ENCODE peak calls at places on chromosomes 1 and 21, in eight cellular contexts. R is upper lobe of right lung, L is fibroblast of mammary gland, Z is HFF-Myc, X is epithelial cell of proximal tubule, V is HCT116, N is choroid plexus epithelial cell, C is AG09309. O is an unnamed sample.

GRCh38 chr1:56911098-56911497 is 54.7 kb downstream of the C8B start:
- DNase-seq in R (no peak), L (peak; percentile 83), Z (peak; percentile 59), X (no peak), V (no peak), N (no peak), C (no peak), O (peak; percentile 17)

GRCh38 chr1:42334240-42335049 is 590 bp downstream of the FOXJ3 start:
- DNase-seq in R (no peak), L (peak; percentile 69), Z (no peak), X (no peak), V (peak; percentile 31), N (peak; percentile 58), C (no peak), O (peak; percentile 54)

GRCh38 chr1:19460535-19461351 is 24.6 kb downstream of the CAPZB start:
- DNase-seq in R (no peak), L (peak; percentile 45), Z (no peak), X (no peak), V (no peak), N (no peak), C (no peak), O (no peak)

GRCh38 chr21:14697769-14698168 is 151.7 kb upstream of the SAMSN1 start:
- DNase-seq in R (no peak), L (no peak), Z (no peak), X (no peak), V (no peak), N (no peak), C (no peak), O (no peak)

GRCh38 chr21:21547368-21547953 is 549.3 kb downstream of the NCAM2 start:
- DNase-seq in R (no peak), L (no peak), Z (no peak), X (no peak), V (no peak), N (peak; percentile 75), C (no peak), O (peak; percentile 11)

GRCh38 chr1:6979003-6979577 is 193.8 kb downstream of the CAMTA1 start:
- DNase-seq in R (peak; percentile 22), L (no peak), Z (no peak), X (no peak), V (no peak), N (no peak), C (no peak), O (no peak)

GRCh38 chr1:201219481-201220387 is 29.1 kb downstream of the IGFN1 start:
- DNase-seq in R (no peak), L (no peak), Z (no peak), X (no peak), V (no peak), N (no peak), C (no peak), O (no peak)

GRCh38 chr1:209630383-209631219 is 21.6 kb downstream of the LAMB3 start:
- DNase-seq in R (no peak), L (no peak), Z (no peak), X (no peak), V (no peak), N (no peak), C (no peak), O (no peak)

GRCh38 chr1:204079608-204079999 is 6.7 kb downstream of the SOX13 start:
- DNase-seq in R (peak; percentile 46), L (no peak), Z (no peak), X (no peak), V (no peak), N (no peak), C (no peak), O (no peak)

GRCh38 chr1:53112271-53112774 is 30.1 kb downstream of the SLC1A7 start:
- DNase-seq in R (no peak), L (peak; percentile 76), Z (no peak), X (peak; percentile 37), V (no peak), N (peak; percentile 61), C (peak; percentile 72), O (peak; percentile 81)

GRCh38 chr1:170309389-170310013 is 163.7 kb downstream of the NTMT2 start:
- DNase-seq in R (no peak), L (peak; percentile 97), Z (peak; percentile 95), X (no peak), V (no peak), N (peak; percentile 98), C (peak; percentile 97), O (peak; percentile 87)

GRCh38 chr21:45461369-45461750 is 56.4 kb downstream of the COL18A1 start:
- DNase-seq in R (peak; percentile 40), L (no peak), Z (no peak), X (no peak), V (no peak), N (no peak), C (no peak), O (no peak)

GRCh38 chr1:211320980-211321379 is 5.7 kb upstream of the TRAF5 start:
- DNase-seq in R (no peak), L (peak; percentile 29), Z (no peak), X (no peak), V (no peak), N (no peak), C (no peak), O (no peak)

GRCh38 chr1:4303303-4303702 is 351.1 kb upstream of the AJAP1 start:
- DNase-seq in R (peak; percentile 42), L (no peak), Z (no peak), X (no peak), V (no peak), N (no peak), C (no peak), O (no peak)

GRCh38 chr1:97797403-97798183 is 123.2 kb downstream of the DPYD start:
- DNase-seq in R (no peak), L (peak; percentile 68), Z (no peak), X (no peak), V (no peak), N (peak; percentile 42), C (no peak), O (peak; percentile 57)

GRCh38 chr1:243291287-243291686 is 35.4 kb downstream of the SDCCAG8 start:
- DNase-seq in R (no peak), L (no peak), Z (no peak), X (no peak), V (no peak), N (no peak), C (no peak), O (no peak)

GRCh38 chr1:4652631-4653327 is 1.6 kb upstream of the AJAP1 start:
- DNase-seq in R (peak; percentile 79), L (peak; percentile 27), Z (no peak), X (no peak), V (peak; percentile 8), N (peak; percentile 38), C (no peak), O (peak; percentile 34)

GRCh38 chr1:178374016-178374415 is 122.7 kb downstream of the CLEC20A start:
- DNase-seq in R (no peak), L (no peak), Z (no peak), X (no peak), V (no peak), N (no peak), C (no peak), O (no peak)

GRCh38 chr1:178385662-178386061 is 111.1 kb downstream of the CLEC20A start:
- DNase-seq in R (no peak), L (no peak), Z (no peak), X (no peak), V (no peak), N (no peak), C (no peak), O (no peak)

GRCh38 chr1:178382372-178382771 is 114.4 kb downstream of the CLEC20A start:
- DNase-seq in R (no peak), L (no peak), Z (no peak), X (no peak), V (no peak), N (no peak), C (no peak), O (no peak)

GRCh38 chr1:178376008-178376407 is 120.8 kb downstream of the CLEC20A start:
- DNase-seq in R (no peak), L (no peak), Z (no peak), X (no peak), V (no peak), N (no peak), C (no peak), O (no peak)

DNA sequence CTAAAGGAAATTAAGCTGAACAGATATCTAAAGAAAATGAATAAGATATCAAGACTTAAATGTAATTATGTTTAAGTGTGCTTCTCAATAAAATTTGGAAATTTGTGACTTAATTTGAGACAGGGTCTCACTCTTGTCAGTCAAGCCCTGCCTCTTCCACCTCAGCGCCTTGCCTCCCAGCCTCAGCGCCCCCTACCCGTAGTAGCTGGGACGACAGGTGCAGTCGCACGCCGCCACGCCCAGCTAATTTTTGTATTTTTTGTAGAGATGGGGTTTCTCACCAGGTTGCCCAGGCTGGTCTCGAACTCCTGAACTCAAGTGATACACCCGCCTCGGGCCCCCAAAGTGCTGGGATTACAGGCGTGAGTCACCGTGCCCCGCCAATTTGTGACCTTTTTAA is 117.0 kb downstream of the CLEC20A start:
- DNase-seq in R (no peak), L (no peak), Z (no peak), X (no peak), V (no peak), N (no peak), C (no peak), O (no peak)
- TF ChIP-seq CTCF in R (no peak), L (peak; percentile 29), Z (peak; percentile 65), X (peak; percentile 28), V (peak; percentile 60), N (peak; percentile 52), C (no peak), O (peak; percentile 27)

GRCh38 chr1:160340866-160341265 is 2.2 kb downstream of the COPA start:
- DNase-seq in R (no peak), L (peak; percentile 12), Z (no peak), X (no peak), V (no peak), N (no peak), C (no peak), O (no peak)
- H3K4me3 ChIP-seq in R (no peak overlapping the region), L (peak overlapping the region; percentile 22), Z (peak overlapping the region; percentile 98), X (no peak overlapping the region), V (no peak overlapping the region), N (peak overlapping the region; percentile 97), C (no peak overlapping the region), O (peak overlapping the region; percentile 97)

GRCh38 chr1:183670169-183670568 is 17.1 kb upstream of the APOBEC4 start:
- DNase-seq in R (no peak), L (no peak), Z (no peak), X (no peak), V (no peak), N (peak; percentile 20), C (no peak), O (no peak)
- TF ChIP-seq CTCF in R (no peak), L (peak; percentile 6), Z (no peak), X (peak; percentile 36), V (peak; percentile 18), N (peak; percentile 36), C (no peak), O (peak; percentile 24)

GRCh38 chr1:207362962-207363858 is 41.7 kb downstream of the CD55 start:
- DNase-seq in R (no peak), L (peak; percentile 35), Z (no peak), X (peak; percentile 6), V (no peak), N (peak; percentile 79), C (no peak), O (peak; percentile 59)

GRCh38 chr1:207365063-207365462 is 43.6 kb downstream of the CD55 start:
- DNase-seq in R (no peak), L (no peak), Z (no peak), X (no peak), V (no peak), N (no peak), C (no peak), O (no peak)

GRCh38 chr1:207366022-207366421 is 44.5 kb downstream of the CD55 start:
- DNase-seq in R (no peak), L (peak; percentile 43), Z (no peak), X (no peak), V (no peak), N (peak; percentile 32), C (no peak), O (no peak)

GRCh38 chr1:207361910-207362309 is 40.4 kb downstream of the CD55 start:
- DNase-seq in R (no peak), L (no peak), Z (no peak), X (no peak), V (no peak), N (no peak), C (no peak), O (no peak)

GRCh38 chr1:207364622-207365021 is 43.1 kb downstream of the CD55 start:
- DNase-seq in R (no peak), L (no peak), Z (no peak), X (no peak), V (no peak), N (peak; percentile 42), C (no peak), O (no peak)
- H3K4me3 ChIP-seq in R (no peak overlapping the region), L (no peak overlapping the region), Z (no peak overlapping the region), X (no peak overlapping the region), V (no peak overlapping the region), N (no peak overlapping the region), C (no peak overlapping the region), O (no peak overlapping the region)